ENCODE peak calls at places on chromosomes 13 and 19, in ten cellular contexts. O is psoas muscle, H is cardiac fibroblast, X is neural crest cell, C is breast epithelium, T is coronary artery, U is vagina, Z is endothelial cell, A is glutamatergic neuron, W is GM12865. E is an unnamed sample.
A peak's percentile ranks its signal among the peaks of the same experiment; 100 is the strongest.

GRCh38 chr13:39415003-39415402 is 188.0 kb downstream of the LHFPL6 start:
- DNase-seq in A (no peak), X (no peak), U (no peak), W (no peak), Z (no peak), C (peak; percentile 32), O (no peak), H (peak; percentile 78), T (no peak), E (no peak)

GRCh38 chr19:46717034-46717715 is at the start of gene PRKD2:
- DNase-seq in Z (peak; percentile 97), X (peak; percentile 92), C (peak; percentile 86), U (no peak), O (peak; percentile 94), A (peak; percentile 97), W (peak; percentile 90), T (peak; percentile 93), H (peak; percentile 82), E (peak; percentile 95)

GRCh38 chr19:3075605-3076431 is 13.5 kb upstream of the TLE5 start:
- DNase-seq in U (no peak), C (no peak), Z (peak; percentile 66), O (peak; percentile 79), W (peak; percentile 66), X (peak; percentile 63), A (peak; percentile 71), H (peak; percentile 33), T (no peak), E (no peak)

GRCh38 chr13:28220166-28220565 is 81.8 kb downstream of the PAN3 start:
- DNase-seq in W (no peak), H (peak; percentile 56), X (no peak), C (no peak), A (no peak), U (no peak), O (no peak), T (no peak), Z (no peak), E (no peak)

GRCh38 chr13:98214008-98214643 is 37.1 kb upstream of the RNF113B start:
- DNase-seq in A (peak; percentile 61), W (no peak), Z (no peak), T (no peak), C (no peak), H (peak; percentile 59), U (no peak), O (peak; percentile 50), X (peak; percentile 9), E (no peak)

GRCh38 chr13:92590503-92590908 is 636.1 kb upstream of the GPC6 start:
- DNase-seq in T (no peak), W (no peak), C (no peak), Z (no peak), X (no peak), O (no peak), H (no peak), U (no peak), A (no peak), E (no peak)

GRCh38 chr19:12180377-12180776 is 17.5 kb downstream of the ZNF136 start:
- DNase-seq in Z (no peak), C (no peak), T (no peak), W (no peak), X (no peak), A (no peak), H (no peak), U (no peak), O (no peak), E (no peak)

GRCh38 chr13:43516401-43516826 is 270.4 kb downstream of the ENOX1 start:
- DNase-seq in T (no peak), U (peak; percentile 95), W (no peak), C (no peak), A (no peak), Z (no peak), H (no peak), O (no peak), X (no peak), E (no peak)

GRCh38 chr19:2594319-2594718 is 108.2 kb downstream of the GNG7 start:
- DNase-seq in O (no peak), A (no peak), W (peak; percentile 69), T (no peak), X (no peak), U (no peak), C (no peak), Z (no peak), H (no peak), E (no peak)

GRCh38 chr13:72696590-72696989 is 30.8 kb downstream of the MZT1 start:
- DNase-seq in U (no peak), Z (no peak), W (no peak), O (no peak), T (no peak), X (no peak), H (peak; percentile 45), A (no peak), C (no peak), E (no peak)

GRCh38 chr13:106357198-106357597 is 178.3 kb downstream of the EFNB2 start:
- DNase-seq in Z (no peak), W (no peak), H (peak; percentile 44), X (no peak), T (no peak), C (no peak), U (no peak), O (no peak), A (no peak), E (no peak)

GRCh38 chr19:48061401-48062344 is 17.8 kb upstream of the CABP5 start:
- DNase-seq in U (no peak), O (no peak), A (no peak), X (no peak), Z (no peak), T (no peak), C (no peak), W (no peak), H (no peak), E (no peak)

GRCh38 chr19:23882493-23882892 is 32.2 kb upstream of the ZNF726 start:
- DNase-seq in X (no peak), O (no peak), U (no peak), C (no peak), Z (no peak), T (no peak), W (no peak), H (no peak), A (no peak), E (no peak)

GRCh38 chr13:93265800-93266199 is 39.2 kb downstream of the GPC6 start:
- DNase-seq in Z (no peak), C (no peak), U (no peak), T (no peak), X (no peak), W (no peak), O (no peak), H (no peak), A (no peak), E (no peak)

GRCh38 chr13:44819245-44819644 is 170.0 kb downstream of the NUFIP1 start:
- DNase-seq in Z (no peak), U (no peak), A (no peak), C (no peak), O (no peak), W (peak; percentile 10), H (peak; percentile 86), X (no peak), T (no peak), E (no peak)
- TF ChIP-seq CTCF in Z (no peak), U (no peak), A (no peak), C (no peak), O (no peak), W (no peak), H (no peak), X (no peak), T (no peak), E (no peak)

DNA sequence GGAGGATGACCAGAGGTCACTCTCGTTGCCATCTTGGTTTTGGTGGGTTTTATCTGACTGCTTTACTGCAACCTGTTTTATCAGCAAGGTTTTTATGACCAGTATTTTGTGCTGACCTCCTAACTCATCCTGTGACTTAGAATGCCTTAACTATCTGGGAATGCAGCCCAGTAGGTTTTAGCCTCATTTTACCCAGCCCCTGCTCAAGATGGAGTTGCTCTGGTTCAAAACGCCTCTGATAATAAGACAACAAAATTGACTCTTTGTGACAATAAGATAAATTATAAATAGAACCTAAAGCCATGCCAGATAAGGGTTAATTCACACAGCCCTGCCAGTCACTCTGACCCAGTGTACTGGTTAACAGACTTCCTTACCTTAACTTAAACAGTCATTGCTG is 267.7 kb upstream of the MAB21L1 start:
- DNase-seq in U (peak; percentile 18), A (no peak), T (no peak), C (no peak), O (no peak), W (no peak), H (no peak), X (no peak), Z (no peak), E (no peak)
- TF ChIP-seq CTCF in U (no peak), A (no peak), T (no peak), C (no peak), O (no peak), W (no peak), H (no peak), X (no peak), Z (no peak), E (no peak)

DNA sequence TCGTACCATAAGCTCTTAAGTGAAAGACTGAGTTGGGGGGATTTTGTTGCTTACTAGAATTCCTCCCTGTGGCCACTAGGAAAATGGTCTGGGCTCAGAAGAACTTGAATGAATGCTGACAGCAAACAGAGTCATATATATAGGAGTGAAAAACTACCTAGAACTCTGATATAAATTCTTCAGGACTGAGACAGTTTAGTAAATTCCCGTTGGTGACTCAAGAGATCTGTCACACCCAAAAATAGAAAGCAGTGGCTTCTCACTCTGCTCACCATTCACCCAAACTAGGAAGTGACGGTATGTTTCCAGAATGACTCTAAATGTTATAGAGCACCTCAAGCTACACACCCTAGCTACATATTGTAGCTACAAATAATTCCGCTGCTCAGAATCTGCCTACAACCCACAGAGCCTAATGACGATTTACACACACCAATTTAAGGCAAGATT is 116.2 kb downstream of the TBC1D4 start:
- DNase-seq in Z (no peak), O (no peak), X (no peak), W (peak; percentile 81), A (no peak), H (peak; percentile 96), U (no peak), C (no peak), T (no peak), E (no peak)
- TF ChIP-seq CTCF in Z (no peak), O (peak; percentile 21), X (no peak), W (no peak), A (no peak), H (peak; percentile 36), U (no peak), C (no peak), T (no peak), E (no peak)

DNA sequence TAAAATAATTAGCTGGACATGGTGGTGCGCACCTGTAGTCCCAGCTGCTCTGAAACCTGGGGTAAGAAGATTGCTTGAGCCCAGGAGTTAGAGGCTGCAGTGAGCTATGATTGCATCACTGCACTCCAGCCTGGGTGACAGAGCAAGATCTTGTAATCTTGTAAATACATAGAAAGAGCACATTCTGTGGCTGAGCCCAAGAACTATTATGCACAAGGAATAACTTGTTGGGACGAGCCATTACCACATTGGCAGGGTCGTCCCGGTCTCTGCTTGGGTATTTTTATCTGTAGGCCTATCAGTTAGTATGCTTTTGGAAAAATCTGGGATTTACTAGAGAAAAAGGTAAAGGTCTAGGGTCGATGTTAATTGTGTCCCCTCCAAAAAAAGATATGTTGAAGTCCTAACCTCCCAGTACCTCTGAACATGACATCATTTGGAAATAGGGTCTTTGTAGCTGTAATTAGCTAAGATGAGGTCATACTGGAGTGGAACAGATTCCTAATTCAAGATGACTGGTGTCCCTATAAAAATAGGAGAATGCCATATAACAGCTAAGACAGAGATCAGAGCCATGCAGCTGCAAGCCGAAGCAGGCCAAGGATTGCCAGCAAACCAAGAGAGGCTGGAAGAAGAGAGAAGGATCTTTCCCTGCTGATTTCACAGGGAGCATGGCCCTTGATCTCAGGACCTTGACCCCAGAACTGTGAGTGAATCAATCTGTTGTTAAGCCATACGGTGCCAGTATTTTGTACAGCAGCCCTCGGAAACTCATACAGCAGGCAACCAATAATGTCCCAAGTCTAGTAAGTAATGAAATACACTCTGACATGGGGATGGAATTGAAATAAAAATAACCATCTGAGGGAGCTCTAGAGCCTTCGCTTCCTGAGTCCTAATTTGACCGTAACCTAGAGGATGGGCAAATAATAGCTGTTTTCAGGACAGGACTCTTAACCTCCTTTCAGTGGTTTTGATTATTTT is 77.0 kb downstream of the TM9SF2 start:
- DNase-seq in O (no peak), A (no peak), U (peak; percentile 75), W (peak; percentile 24), T (no peak), C (no peak), Z (no peak), X (peak; percentile 40), H (peak; percentile 45), E (no peak)
- TF ChIP-seq CTCF in O (no peak), A (no peak), U (no peak), W (no peak), T (no peak), C (no peak), Z (no peak), X (peak; percentile 17), H (peak; percentile 33), E (peak; percentile 55)